ENCODE peak calls at places on chromosomes 16 and 17, in five cellular contexts. One of them, this sample, is unnamed. For H3K27me3, the result is how much of the 10 kb centered on the place peaks cover.

GRCh38 chr16:27703545-27703944 is 153.6 kb downstream of the KATNIP start:
- DNase-seq in CD8-positive, alpha-beta T cell: no peak
- DNase-seq in left ventricle myocardium inferior: no peak
- DNase-seq in hepatocyte: no peak
- DNase-seq in heart right ventricle: no peak
- DNase-seq in this sample: no peak

GRCh38 chr16:50765246-50765645 is 23.4 kb downstream of the CYLD start:
- DNase-seq in hepatocyte: no peak
- DNase-seq in CD8-positive, alpha-beta T cell: no peak
- DNase-seq in heart right ventricle: no peak
- DNase-seq in left ventricle myocardium inferior: no peak
- DNase-seq in this sample: no peak

GRCh38 chr16:31397701-31398100 is 4.6 kb downstream of the ITGAD start:
- DNase-seq in heart right ventricle: no peak
- DNase-seq in left ventricle myocardium inferior: no peak
- DNase-seq in CD8-positive, alpha-beta T cell: no peak
- DNase-seq in hepatocyte: no peak
- DNase-seq in this sample: no peak

GRCh38 chr17:17448076-17448475 is 28.7 kb upstream of the MED9 start:
- DNase-seq in CD8-positive, alpha-beta T cell: no peak
- DNase-seq in heart right ventricle: no peak
- DNase-seq in left ventricle myocardium inferior: no peak
- DNase-seq in hepatocyte: no peak
- DNase-seq in this sample: no peak

GRCh38 chr16:12611006-12611477 is 192.6 kb downstream of the CPPED1 start:
- DNase-seq in hepatocyte: no peak
- DNase-seq in CD8-positive, alpha-beta T cell: no peak
- DNase-seq in heart right ventricle: no peak
- DNase-seq in left ventricle myocardium inferior: no peak
- DNase-seq in this sample: no peak

GRCh38 chr16:28981517-28981916 is 3.3 kb upstream of the LAT start:
- DNase-seq in heart right ventricle: no peak
- DNase-seq in hepatocyte: no peak
- DNase-seq in left ventricle myocardium inferior: no peak
- DNase-seq in CD8-positive, alpha-beta T cell: no peak
- DNase-seq in this sample: peak

GRCh38 chr16:83989300-83989699 is 21.3 kb downstream of the NECAB2 start:
- DNase-seq in left ventricle myocardium inferior: no peak
- DNase-seq in CD8-positive, alpha-beta T cell: no peak
- DNase-seq in heart right ventricle: no peak
- DNase-seq in hepatocyte: no peak
- DNase-seq in this sample: no peak

GRCh38 chr17:37701424-37702020 is 43.3 kb downstream of the HNF1B start:
- DNase-seq in hepatocyte: no peak
- DNase-seq in heart right ventricle: no peak
- DNase-seq in CD8-positive, alpha-beta T cell: peak
- DNase-seq in left ventricle myocardium inferior: no peak
- DNase-seq in this sample: peak

GRCh38 chr17:48915459-48916282 is 7.5 kb downstream of the UBE2Z start:
- DNase-seq in left ventricle myocardium inferior: no peak
- DNase-seq in CD8-positive, alpha-beta T cell: no peak
- DNase-seq in heart right ventricle: no peak
- DNase-seq in hepatocyte: peak
- DNase-seq in this sample: no peak

GRCh38 chr17:44355642-44356099 is 8.0 kb downstream of the FAM171A2 start:
- DNase-seq in heart right ventricle: no peak
- DNase-seq in left ventricle myocardium inferior: no peak
- DNase-seq in CD8-positive, alpha-beta T cell: no peak
- DNase-seq in hepatocyte: no peak
- DNase-seq in this sample: peak

GRCh38 chr17:6713130-6713917 is at the start of gene SLC13A5:
- DNase-seq in left ventricle myocardium inferior: no peak
- DNase-seq in CD8-positive, alpha-beta T cell: no peak
- DNase-seq in heart right ventricle: no peak
- DNase-seq in hepatocyte: peak
- DNase-seq in this sample: peak

GRCh38 chr16:14585287-14585686 is 44.8 kb downstream of the PARN start:
- DNase-seq in CD8-positive, alpha-beta T cell: no peak
- DNase-seq in hepatocyte: no peak
- DNase-seq in heart right ventricle: no peak
- DNase-seq in left ventricle myocardium inferior: no peak
- DNase-seq in this sample: no peak

GRCh38 chr16:11024333-11025053 is 80.1 kb downstream of the CLEC16A start:
- DNase-seq in CD8-positive, alpha-beta T cell: no peak
- DNase-seq in hepatocyte: no peak
- DNase-seq in heart right ventricle: no peak
- DNase-seq in left ventricle myocardium inferior: no peak
- DNase-seq in this sample: no peak

GRCh38 chr17:33667052-33667509 is 374.0 kb upstream of the ASIC2 start:
- DNase-seq in hepatocyte: no peak
- DNase-seq in heart right ventricle: no peak
- DNase-seq in left ventricle myocardium inferior: no peak
- DNase-seq in CD8-positive, alpha-beta T cell: peak
- DNase-seq in this sample: no peak

GRCh38 chr17:66967867-66968543 is 3.5 kb downstream of the CACNG4 start:
- DNase-seq in left ventricle myocardium inferior: no peak
- DNase-seq in CD8-positive, alpha-beta T cell: no peak
- DNase-seq in hepatocyte: no peak
- DNase-seq in heart right ventricle: no peak
- DNase-seq in this sample: no peak

GRCh38 chr16:63745456-63745855 is 1376.4 kb downstream of the CDH11 start:
- DNase-seq in left ventricle myocardium inferior: no peak
- DNase-seq in CD8-positive, alpha-beta T cell: no peak
- DNase-seq in hepatocyte: no peak
- DNase-seq in heart right ventricle: no peak
- DNase-seq in this sample: no peak

GRCh38 chr17:4602041-4602440 is 17.7 kb downstream of the SMTNL2 start:
- DNase-seq in hepatocyte: no peak
- DNase-seq in heart right ventricle: no peak
- DNase-seq in CD8-positive, alpha-beta T cell: no peak
- DNase-seq in left ventricle myocardium inferior: no peak
- DNase-seq in this sample: no peak

GRCh38 chr16:71359431-71359830 is 908 bp downstream of the CALB2 start:
- DNase-seq in CD8-positive, alpha-beta T cell: no peak
- DNase-seq in heart right ventricle: no peak
- DNase-seq in hepatocyte: no peak
- DNase-seq in left ventricle myocardium inferior: no peak
- DNase-seq in this sample: no peak

GRCh38 chr17:47744168-47745036 is 11.4 kb downstream of the TBX21 start:
- DNase-seq in heart right ventricle: no peak
- DNase-seq in CD8-positive, alpha-beta T cell: no peak
- DNase-seq in hepatocyte: no peak
- DNase-seq in left ventricle myocardium inferior: no peak
- DNase-seq in this sample: no peak

GRCh38 chr17:39579318-39580081 is 28.2 kb downstream of the NEUROD2 start:
- DNase-seq in CD8-positive, alpha-beta T cell: no peak
- DNase-seq in heart right ventricle: peak
- DNase-seq in hepatocyte: no peak
- DNase-seq in left ventricle myocardium inferior: peak
- DNase-seq in this sample: peak

GRCh38 chr16:1752853-1753252 is 18.5 kb downstream of the NME3 start:
- DNase-seq in hepatocyte: no peak
- DNase-seq in left ventricle myocardium inferior: no peak
- DNase-seq in heart right ventricle: no peak
- DNase-seq in CD8-positive, alpha-beta T cell: no peak
- DNase-seq in this sample: no peak

GRCh38 chr16:85988723-85989313 is 89.9 kb downstream of the IRF8 start:
- DNase-seq in left ventricle myocardium inferior: no peak
- DNase-seq in heart right ventricle: no peak
- DNase-seq in CD8-positive, alpha-beta T cell: no peak
- DNase-seq in hepatocyte: no peak
- DNase-seq in this sample: no peak

GRCh38 chr16:85187002-85187401 is 74.7 kb upstream of the CIBAR2 start:
- DNase-seq in hepatocyte: peak
- DNase-seq in heart right ventricle: no peak
- DNase-seq in CD8-positive, alpha-beta T cell: no peak
- DNase-seq in left ventricle myocardium inferior: peak
- DNase-seq in this sample: peak

GRCh38 chr16:80066805-80067580 is 466.5 kb upstream of the MAF start:
- DNase-seq in left ventricle myocardium inferior: no peak
- DNase-seq in CD8-positive, alpha-beta T cell: no peak
- DNase-seq in hepatocyte: no peak
- DNase-seq in heart right ventricle: no peak
- DNase-seq in this sample: no peak

GRCh38 chr17:20159406-20160075 is 150.4 kb downstream of the SPECC1 start:
- DNase-seq in heart right ventricle: no peak
- DNase-seq in hepatocyte: no peak
- DNase-seq in CD8-positive, alpha-beta T cell: no peak
- DNase-seq in left ventricle myocardium inferior: no peak
- DNase-seq in this sample: no peak

GRCh38 chr17:73625975-73626706 is 18.1 kb downstream of the SDK2 start:
- DNase-seq in CD8-positive, alpha-beta T cell: no peak
- DNase-seq in hepatocyte: peak
- DNase-seq in heart right ventricle: peak
- DNase-seq in left ventricle myocardium inferior: peak
- DNase-seq in this sample: no peak

GRCh38 chr17:72145972-72146755 is 25.3 kb downstream of the SOX9 start:
- DNase-seq in hepatocyte: no peak
- DNase-seq in heart right ventricle: no peak
- DNase-seq in CD8-positive, alpha-beta T cell: no peak
- DNase-seq in left ventricle myocardium inferior: no peak
- DNase-seq in this sample: no peak

GRCh38 chr17:8991514-8992285 is 26.2 kb upstream of the PIK3R5 start:
- DNase-seq in hepatocyte: peak
- DNase-seq in CD8-positive, alpha-beta T cell: peak
- DNase-seq in left ventricle myocardium inferior: peak
- DNase-seq in heart right ventricle: peak
- DNase-seq in this sample: peak

GRCh38 chr16:87507351-87508069 is 14.7 kb upstream of the ZCCHC14 start:
- DNase-seq in heart right ventricle: no peak
- DNase-seq in left ventricle myocardium inferior: no peak
- DNase-seq in CD8-positive, alpha-beta T cell: no peak
- DNase-seq in hepatocyte: no peak
- DNase-seq in this sample: no peak
- H3K4me3 ChIP-seq in heart right ventricle: peak
- H3K4me3 ChIP-seq in left ventricle myocardium inferior: peak
- H3K4me3 ChIP-seq in CD8-positive, alpha-beta T cell: no peak
- H3K4me3 ChIP-seq in hepatocyte: no peak
- H3K4me3 ChIP-seq in this sample: no peak

DNA sequence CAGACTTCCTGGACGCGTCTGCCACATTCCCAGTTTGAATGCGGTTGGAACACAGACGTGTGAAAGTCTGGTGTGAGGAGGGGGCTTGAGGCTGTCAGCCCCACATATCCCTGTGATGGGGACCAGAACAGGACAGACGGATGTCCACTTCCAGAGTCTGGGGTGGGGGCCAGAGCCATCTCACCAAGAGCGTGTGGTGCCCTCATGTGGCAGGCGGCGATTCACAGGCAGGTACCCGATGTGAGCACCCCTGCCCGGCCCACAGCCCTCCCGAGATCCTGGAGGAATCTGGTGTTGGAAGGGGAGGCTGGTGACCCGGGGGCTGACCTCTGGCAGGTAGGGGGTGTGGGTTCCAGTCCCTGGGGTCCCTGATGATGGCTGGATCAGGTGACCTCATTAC is 51.5 kb downstream of the ENGASE start:
- DNase-seq in heart right ventricle: no peak
- DNase-seq in hepatocyte: no peak
- DNase-seq in CD8-positive, alpha-beta T cell: no peak
- DNase-seq in left ventricle myocardium inferior: no peak
- DNase-seq in this sample: peak
- H3K27me3 ChIP-seq in heart right ventricle: half or more
- H3K27me3 ChIP-seq in hepatocyte: under half
- H3K27me3 ChIP-seq in CD8-positive, alpha-beta T cell: under half
- H3K27me3 ChIP-seq in left ventricle myocardium inferior: half or more
- H3K27me3 ChIP-seq in this sample: under half

GRCh38 chr16:24688359-24688758 is 41.1 kb upstream of the TNRC6A start:
- DNase-seq in hepatocyte: no peak
- DNase-seq in left ventricle myocardium inferior: no peak
- DNase-seq in heart right ventricle: no peak
- DNase-seq in CD8-positive, alpha-beta T cell: no peak
- DNase-seq in this sample: no peak

GRCh38 chr16:24683250-24683649 is 46.2 kb upstream of the TNRC6A start:
- DNase-seq in CD8-positive, alpha-beta T cell: no peak
- DNase-seq in left ventricle myocardium inferior: no peak
- DNase-seq in hepatocyte: no peak
- DNase-seq in heart right ventricle: no peak
- DNase-seq in this sample: no peak

GRCh38 chr16:24686678-24687077 is 42.8 kb upstream of the TNRC6A start:
- DNase-seq in heart right ventricle: no peak
- DNase-seq in hepatocyte: no peak
- DNase-seq in CD8-positive, alpha-beta T cell: no peak
- DNase-seq in left ventricle myocardium inferior: no peak
- DNase-seq in this sample: peak

GRCh38 chr16:24683847-24684493 is 45.5 kb upstream of the TNRC6A start:
- DNase-seq in hepatocyte: no peak
- DNase-seq in left ventricle myocardium inferior: no peak
- DNase-seq in heart right ventricle: no peak
- DNase-seq in CD8-positive, alpha-beta T cell: no peak
- DNase-seq in this sample: no peak

DNA sequence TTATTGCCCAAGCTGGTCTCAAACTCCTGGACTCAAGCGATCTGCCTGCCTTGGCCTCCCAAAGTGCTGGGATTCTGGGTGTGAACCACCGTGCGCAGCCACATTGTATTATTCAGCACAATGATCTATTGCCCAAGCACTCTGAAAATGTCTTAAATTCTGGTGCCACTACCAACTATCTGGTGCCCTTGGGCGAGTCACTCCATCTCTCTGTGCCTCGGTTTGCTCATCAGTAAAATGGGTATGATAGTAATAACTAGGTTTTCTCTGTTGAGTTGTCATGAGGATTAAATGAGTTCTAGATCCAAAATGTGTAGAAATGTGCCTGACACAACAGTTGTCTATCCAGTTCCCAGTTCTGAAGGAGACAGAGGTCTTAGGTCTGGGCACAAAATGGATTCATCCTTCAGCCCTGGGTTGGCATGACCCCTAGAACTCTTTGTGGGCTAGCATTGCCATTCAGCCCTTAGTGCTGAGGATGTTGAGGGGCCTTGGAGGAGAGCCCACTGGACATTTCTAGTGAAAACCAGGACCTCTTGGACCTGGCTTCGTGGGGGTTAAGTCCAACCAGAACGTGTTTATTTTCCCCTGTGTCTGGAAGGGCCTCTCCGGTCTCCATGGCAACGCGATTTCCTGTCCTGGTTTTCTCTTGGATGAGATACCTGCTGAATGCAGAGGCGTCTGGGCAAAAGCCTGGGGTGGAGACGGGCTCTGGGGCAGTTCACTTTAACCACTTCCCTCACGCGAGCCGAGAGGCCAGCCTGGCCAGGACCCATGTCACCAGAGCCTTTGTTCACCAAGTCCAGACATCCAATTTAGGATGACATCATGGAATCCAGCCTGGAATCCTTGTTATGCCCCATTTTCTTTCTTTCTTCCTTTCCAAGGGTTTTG is 43.7 kb upstream of the TNRC6A start:
- DNase-seq in CD8-positive, alpha-beta T cell: no peak
- DNase-seq in left ventricle myocardium inferior: peak
- DNase-seq in hepatocyte: peak
- DNase-seq in heart right ventricle: peak
- DNase-seq in this sample: peak
- H3K4me3 ChIP-seq in CD8-positive, alpha-beta T cell: no peak
- H3K4me3 ChIP-seq in left ventricle myocardium inferior: no peak
- H3K4me3 ChIP-seq in hepatocyte: no peak
- H3K4me3 ChIP-seq in heart right ventricle: peak
- H3K4me3 ChIP-seq in this sample: no peak

GRCh38 chr17:79644617-79645016 is 33.8 kb upstream of the RBFOX3 start:
- DNase-seq in heart right ventricle: no peak
- DNase-seq in left ventricle myocardium inferior: no peak
- DNase-seq in hepatocyte: no peak
- DNase-seq in CD8-positive, alpha-beta T cell: no peak
- DNase-seq in this sample: no peak
- H3K27me3 ChIP-seq in heart right ventricle: under half
- H3K27me3 ChIP-seq in left ventricle myocardium inferior: half or more
- H3K27me3 ChIP-seq in hepatocyte: under half
- H3K27me3 ChIP-seq in CD8-positive, alpha-beta T cell: under half
- H3K27me3 ChIP-seq in this sample: under half

This sample was measured in H7.